ENCODE peak calls at places on chromosomes 4 and X, in five cellular contexts. One of them, this sample, is unnamed.

GRCh38 chrX:40151211-40152172 is 53.7 kb upstream of the BCOR start:
- DNase-seq in NCI-H2081: peak
- DNase-seq in EL: no peak
- DNase-seq in GM06990: no peak
- DNase-seq in kidney tubule cell: no peak
- DNase-seq in this sample: no peak

GRCh38 chrX:123878177-123878576 is 18.3 kb downstream of the XIAP start:
- DNase-seq in GM06990: no peak
- DNase-seq in kidney tubule cell: no peak
- DNase-seq in EL: peak
- DNase-seq in NCI-H2081: no peak
- DNase-seq in this sample: no peak

GRCh38 chr4:16752150-16752549 is 146.3 kb downstream of the LDB2 start:
- DNase-seq in NCI-H2081: no peak
- DNase-seq in GM06990: no peak
- DNase-seq in kidney tubule cell: no peak
- DNase-seq in EL: peak
- DNase-seq in this sample: no peak

GRCh38 chrX:6292599-6292998 is 63.9 kb upstream of the NLGN4X start:
- DNase-seq in NCI-H2081: no peak
- DNase-seq in kidney tubule cell: no peak
- DNase-seq in EL: no peak
- DNase-seq in GM06990: no peak
- DNase-seq in this sample: no peak

GRCh38 chr4:73908965-73909364 is 39.8 kb downstream of the CXCL1 start:
- DNase-seq in NCI-H2081: no peak
- DNase-seq in EL: no peak
- DNase-seq in kidney tubule cell: no peak
- DNase-seq in GM06990: no peak
- DNase-seq in this sample: no peak

GRCh38 chr4:79049840-79050520 is 110.7 kb upstream of the PAQR3 start:
- DNase-seq in GM06990: no peak
- DNase-seq in EL: no peak
- DNase-seq in NCI-H2081: peak
- DNase-seq in kidney tubule cell: no peak
- DNase-seq in this sample: peak

GRCh38 chr4:141347738-141348524 is 127.2 kb downstream of the ZNF330 start:
- DNase-seq in EL: peak
- DNase-seq in kidney tubule cell: no peak
- DNase-seq in GM06990: no peak
- DNase-seq in NCI-H2081: no peak
- DNase-seq in this sample: no peak

GRCh38 chrX:4435905-4436304 is 722.5 kb upstream of the PRKX start:
- DNase-seq in GM06990: no peak
- DNase-seq in NCI-H2081: no peak
- DNase-seq in EL: no peak
- DNase-seq in kidney tubule cell: no peak
- DNase-seq in this sample: no peak

GRCh38 chr4:15336410-15337184 is 91.2 kb upstream of the C1QTNF7 start:
- DNase-seq in GM06990: no peak
- DNase-seq in kidney tubule cell: peak
- DNase-seq in NCI-H2081: no peak
- DNase-seq in EL: peak
- DNase-seq in this sample: no peak

GRCh38 chr4:77734928-77735327 is 84.2 kb downstream of the CNOT6L start:
- DNase-seq in kidney tubule cell: peak
- DNase-seq in GM06990: peak
- DNase-seq in EL: peak
- DNase-seq in NCI-H2081: no peak
- DNase-seq in this sample: no peak

GRCh38 chrX:87896057-87896456 is 378.5 kb downstream of the KLHL4 start:
- DNase-seq in NCI-H2081: no peak
- DNase-seq in EL: no peak
- DNase-seq in kidney tubule cell: no peak
- DNase-seq in GM06990: no peak
- DNase-seq in this sample: no peak

GRCh38 chr4:83331959-83332358 is 2.7 kb downstream of the HPSE start:
- DNase-seq in GM06990: no peak
- DNase-seq in EL: no peak
- DNase-seq in kidney tubule cell: no peak
- DNase-seq in NCI-H2081: no peak
- DNase-seq in this sample: no peak

GRCh38 chr4:110982486-110982885 is 359.6 kb upstream of the PITX2 start:
- DNase-seq in EL: no peak
- DNase-seq in kidney tubule cell: peak
- DNase-seq in GM06990: no peak
- DNase-seq in NCI-H2081: no peak
- DNase-seq in this sample: no peak

GRCh38 chr4:72564184-72564583 is 4.8 kb downstream of the ADAMTS3 start:
- DNase-seq in NCI-H2081: no peak
- DNase-seq in GM06990: no peak
- DNase-seq in kidney tubule cell: peak
- DNase-seq in EL: peak
- DNase-seq in this sample: no peak

GRCh38 chrX:13109811-13110210 is 65.4 kb upstream of the FAM9C start:
- DNase-seq in EL: peak
- DNase-seq in NCI-H2081: no peak
- DNase-seq in kidney tubule cell: no peak
- DNase-seq in GM06990: no peak
- DNase-seq in this sample: no peak

GRCh38 chr4:151715881-151716280 is 44.9 kb downstream of the GATB start:
- DNase-seq in EL: no peak
- DNase-seq in kidney tubule cell: no peak
- DNase-seq in NCI-H2081: no peak
- DNase-seq in GM06990: no peak
- DNase-seq in this sample: no peak

GRCh38 chr4:17332483-17332882 is 179.4 kb downstream of the QDPR start:
- DNase-seq in NCI-H2081: no peak
- DNase-seq in EL: no peak
- DNase-seq in kidney tubule cell: no peak
- DNase-seq in GM06990: no peak
- DNase-seq in this sample: no peak

GRCh38 chr4:67393699-67394281 is 151.5 kb downstream of the CENPC start:
- DNase-seq in kidney tubule cell: peak
- DNase-seq in NCI-H2081: peak
- DNase-seq in GM06990: peak
- DNase-seq in EL: peak
- DNase-seq in this sample: no peak

GRCh38 chr4:124807421-124807820 is 94.9 kb upstream of the ANKRD50 start:
- DNase-seq in kidney tubule cell: no peak
- DNase-seq in GM06990: no peak
- DNase-seq in NCI-H2081: no peak
- DNase-seq in EL: no peak
- DNase-seq in this sample: no peak

GRCh38 chr4:31023109-31023508 is 302.9 kb downstream of the PCDH7 start:
- DNase-seq in EL: no peak
- DNase-seq in GM06990: no peak
- DNase-seq in kidney tubule cell: no peak
- DNase-seq in NCI-H2081: no peak
- DNase-seq in this sample: no peak

GRCh38 chr4:140238353-140239041 is 84.5 kb upstream of the MAML3 start:
- DNase-seq in NCI-H2081: peak
- DNase-seq in GM06990: no peak
- DNase-seq in kidney tubule cell: no peak
- DNase-seq in EL: peak
- DNase-seq in this sample: peak

GRCh38 chr4:138178566-138178965 is 63.6 kb downstream of the SLC7A11 start:
- DNase-seq in NCI-H2081: no peak
- DNase-seq in kidney tubule cell: peak
- DNase-seq in GM06990: no peak
- DNase-seq in EL: peak
- DNase-seq in this sample: no peak

GRCh38 chr4:95355021-95355420 is 193.8 kb downstream of the UNC5C start:
- DNase-seq in GM06990: no peak
- DNase-seq in kidney tubule cell: no peak
- DNase-seq in EL: no peak
- DNase-seq in NCI-H2081: no peak
- DNase-seq in this sample: no peak

GRCh38 chr4:42709392-42710065 is 52.6 kb upstream of the ATP8A1 start:
- DNase-seq in NCI-H2081: no peak
- DNase-seq in kidney tubule cell: no peak
- DNase-seq in GM06990: no peak
- DNase-seq in EL: no peak
- DNase-seq in this sample: no peak

GRCh38 chr4:37885496-37885895 is 5.4 kb upstream of the TBC1D1 start:
- DNase-seq in kidney tubule cell: no peak
- DNase-seq in GM06990: no peak
- DNase-seq in NCI-H2081: no peak
- DNase-seq in EL: no peak
- DNase-seq in this sample: no peak

This sample was measured in left ventricle myocardium superior.